ENCODE peak calls at places on chromosome 18, in five cellular contexts. S is GM20000, P is RWPE1, T is AG09309, U is heart left ventricle. H is an unnamed sample.

GRCh38 chr18:48326901-48327675 is 82.1 kb downstream of the ZBTB7C start:
- DNase-seq in P (no peak), S (no peak), U (no peak), T (no peak), H (no peak)

GRCh38 chr18:519019-519879 is 18.7 kb upstream of the COLEC12 start:
- DNase-seq in S (peak; percentile 69), T (no peak), P (no peak), U (peak; percentile 54), H (no peak)

GRCh38 chr18:41731887-41732286 is 223.1 kb upstream of the PIK3C3 start:
- DNase-seq in S (no peak), T (no peak), P (peak; percentile 3), U (no peak), H (no peak)

GRCh38 chr18:2173464-2173863 is 397.8 kb downstream of the METTL4 start:
- DNase-seq in U (peak; percentile 82), S (no peak), P (peak; percentile 40), T (peak; percentile 11), H (no peak)

GRCh38 chr18:47203626-47204464 is 27.7 kb upstream of the IER3IP1 start:
- DNase-seq in T (no peak), U (no peak), S (no peak), P (no peak), H (no peak)

GRCh38 chr18:79766308-79766707 is 31.4 kb upstream of the KCNG2 start:
- DNase-seq in U (peak; percentile 7), P (no peak), T (no peak), S (no peak), H (no peak)

GRCh38 chr18:36460854-36461253 is 163.3 kb downstream of the FHOD3 start:
- DNase-seq in T (no peak), S (no peak), U (no peak), P (no peak), H (no peak)

GRCh38 chr18:48956378-48956777 is 5.6 kb upstream of the SMAD7 start:
- DNase-seq in P (no peak), U (no peak), T (peak; percentile 62), S (no peak), H (no peak)

GRCh38 chr18:26536032-26536431 is 12.3 kb downstream of the KCTD1 start:
- DNase-seq in T (no peak), P (peak; percentile 15), U (no peak), S (no peak), H (no peak)

GRCh38 chr18:62325806-62326645 is 916 bp downstream of the TNFRSF11A start:
- DNase-seq in T (no peak), P (peak; percentile 13), U (no peak), S (peak; percentile 63), H (no peak)

GRCh38 chr18:61748024-61748423 is 144.8 kb downstream of the RNF152 start:
- DNase-seq in S (no peak), U (peak; percentile 43), P (no peak), T (no peak), H (no peak)

GRCh38 chr18:31146809-31147208 is 15.8 kb downstream of the DSC1 start:
- DNase-seq in T (no peak), S (no peak), U (no peak), P (no peak), H (no peak)

GRCh38 chr18:62505669-62506494 is 16.9 kb upstream of the ZCCHC2 start:
- DNase-seq in T (no peak), S (peak; percentile 71), U (no peak), P (no peak), H (no peak)

GRCh38 chr18:75981102-75981501 is 513.9 kb downstream of the ZNF516 start:
- DNase-seq in S (no peak), U (no peak), T (no peak), P (no peak), H (no peak)

GRCh38 chr18:65259403-65259802 is 491.4 kb upstream of the CDH7 start:
- DNase-seq in T (no peak), P (no peak), S (no peak), U (no peak), H (no peak)

GRCh38 chr18:904135-905090 is at the start of gene ADCYAP1:
- DNase-seq in S (no peak), T (no peak), P (no peak), U (no peak), H (no peak)

GRCh38 chr18:76953186-76953982 is 131.0 kb downstream of the ZNF236 start:
- DNase-seq in P (no peak), T (no peak), S (no peak), U (peak; percentile 69), H (no peak)

GRCh38 chr18:68817584-68817983 is 19.7 kb downstream of the CCDC102B start:
- DNase-seq in T (no peak), S (no peak), U (no peak), P (no peak), H (no peak)

GRCh38 chr18:31508781-31509180 is 10.8 kb downstream of the DSG2 start:
- DNase-seq in S (no peak), T (no peak), P (no peak), U (no peak), H (no peak)

GRCh38 chr18:63111549-63112402 is 207.8 kb downstream of the BCL2 start:
- DNase-seq in S (no peak), U (peak; percentile 53), P (no peak), T (no peak), H (peak; percentile 91)

GRCh38 chr18:55280515-55280914 is 307.5 kb downstream of the TCF4 start:
- DNase-seq in T (no peak), S (no peak), P (no peak), U (no peak), H (no peak)

GRCh38 chr18:36264283-36264682 is 33.2 kb upstream of the FHOD3 start:
- DNase-seq in S (no peak), P (no peak), T (no peak), U (no peak), H (no peak)

GRCh38 chr18:79532690-79533058 is 136.9 kb downstream of the NFATC1 start:
- DNase-seq in P (no peak), T (no peak), S (no peak), U (no peak), H (peak; percentile 70)

GRCh38 chr18:70289351-70290330 is 796 bp downstream of the SOCS6 start:
- DNase-seq in U (peak; percentile 44), S (peak; percentile 85), T (no peak), P (peak; percentile 26), H (no peak)

GRCh38 chr18:13720123-13720522 is 6.2 kb downstream of the FAM210A start:
- DNase-seq in P (no peak), T (no peak), S (no peak), U (no peak), H (no peak)

GRCh38 chr18:79011300-79011870 is 31.8 kb downstream of the SALL3 start:
- DNase-seq in T (no peak), P (no peak), S (no peak), U (no peak), H (peak; percentile 71)

GRCh38 chr18:48290162-48290926 is 118.8 kb downstream of the ZBTB7C start:
- DNase-seq in T (no peak), U (no peak), S (no peak), P (no peak), H (no peak)

GRCh38 chr18:77133920-77134496 is 1.4 kb upstream of the MBP start:
- DNase-seq in P (no peak), S (no peak), T (no peak), U (peak; percentile 52), H (peak; percentile 75)

GRCh38 chr18:78602430-78602829 is 377.2 kb upstream of the SALL3 start:
- DNase-seq in U (no peak), S (no peak), T (no peak), P (no peak), H (peak; percentile 59)

GRCh38 chr18:79518683-79519128 is 123.0 kb downstream of the NFATC1 start:
- DNase-seq in S (no peak), P (no peak), U (no peak), T (no peak), H (peak; percentile 80)

GRCh38 chr18:56913970-56914369 is 232.9 kb upstream of the BOD1L2 start:
- DNase-seq in S (no peak), P (no peak), U (no peak), T (no peak), H (no peak)

GRCh38 chr18:77102246-77103040 is 30.1 kb downstream of the MBP start:
- DNase-seq in P (no peak), T (peak; percentile 78), S (peak; percentile 85), U (no peak), H (no peak)

GRCh38 chr18:63460414-63460813 is 16.3 kb upstream of the SERPINB5 start:
- DNase-seq in T (no peak), U (no peak), P (no peak), S (no peak), H (no peak)

GRCh38 chr18:9101730-9102390 is 639 bp upstream of the NDUFV2 start:
- DNase-seq in U (no peak), T (peak; percentile 23), P (peak; percentile 38), S (peak; percentile 44), H (no peak)

GRCh38 chr18:75546964-75547363 is 119.5 kb upstream of the SMIM21 start:
- DNase-seq in P (no peak), U (no peak), S (no peak), T (no peak), H (no peak)

GRCh38 chr18:76371804-76372203 is 123.2 kb downstream of the ZNF516 start:
- DNase-seq in S (no peak), U (no peak), T (no peak), P (no peak), H (peak; percentile 66)

DNA sequence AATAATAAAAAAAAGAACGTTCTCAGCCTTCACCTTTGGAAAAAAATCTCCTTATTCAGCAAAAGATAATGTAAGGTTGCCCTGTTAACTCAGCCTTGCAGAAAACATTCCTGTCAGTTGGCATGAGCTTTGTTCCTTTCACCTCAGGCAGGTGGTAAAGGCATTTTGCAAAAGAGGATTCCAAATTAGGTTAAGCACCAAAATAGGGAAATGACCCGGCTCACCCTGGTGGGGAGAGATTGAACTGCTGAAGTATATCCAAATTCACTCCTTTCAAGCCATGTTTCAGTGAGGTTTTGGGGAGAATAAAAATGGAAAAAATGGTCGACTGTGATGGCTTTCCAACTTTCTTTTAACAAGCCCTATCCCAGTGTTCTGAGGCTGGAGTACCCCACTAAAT is 1988.8 kb upstream of the PIK3C3 start:
- DNase-seq in S (no peak), U (no peak), T (no peak), P (peak; percentile 6), H (no peak)
- TF ChIP-seq CTCF in S (no peak), U (no peak), T (no peak), P (no peak), H (no peak)

GRCh38 chr18:7980136-7980535 is 413.0 kb downstream of the PTPRM start:
- DNase-seq in T (no peak), S (no peak), P (no peak), U (no peak), H (no peak)
- TF ChIP-seq CTCF in T (no peak), S (no peak), P (no peak), U (no peak), H (no peak)

GRCh38 chr18:67710639-67711038 is 194.1 kb upstream of the DSEL start:
- DNase-seq in S (no peak), U (no peak), P (no peak), T (no peak), H (no peak)
- TF ChIP-seq CTCF in S (no peak), U (no peak), P (no peak), T (no peak), H (no peak)

GRCh38 chr18:5066380-5066977 is 130.6 kb downstream of the AKAIN1 start:
- DNase-seq in S (peak; percentile 16), P (no peak), T (no peak), U (no peak), H (no peak)
- TF ChIP-seq CTCF in S (peak; percentile 52), P (no peak), T (no peak), U (peak; percentile 26), H (no peak)